ENCODE peak calls at places on chromosome 18, in six cellular contexts. J is NCI-H1105; F is NCI-H69; Q is natural killer cell treated with Interleukin-12 subunit alpha and Interleukin-12 subunit beta and Interleukin-15 and Interleukin-18, amount 100 ng/mL, for 72 hours; X is stimulated activated CD8-positive, alpha-beta memory T cell treated with anti-CD3 and anti-CD28 coated beads, Interleukin-2, amount 100 ng/mL, for 1 hour; T is pons. G is an unnamed sample.

GRCh38 chr18:33802955-33803354 is 224.9 kb downstream of the ASXL3 start:
- DNase-seq in J (peak; percentile 99), F (peak; percentile 100), Q (no peak), X (no peak), T (no peak), G (peak; percentile 11)

GRCh38 chr18:78782951-78783563 is 196.6 kb upstream of the SALL3 start:
- DNase-seq in J (no peak), F (no peak), Q (no peak), X (no peak), T (no peak), G (no peak)

GRCh38 chr18:9914334-9914583 is 443 bp downstream of the VAPA start:
- DNase-seq in J (no peak), F (peak; percentile 93), Q (no peak), X (no peak), T (no peak), G (no peak)

GRCh38 chr18:48121752-48122151 is 191.3 kb upstream of the SMAD2 start:
- DNase-seq in J (no peak), F (peak; percentile 37), Q (no peak), X (no peak), T (no peak), G (no peak)

GRCh38 chr18:32114293-32114692 is 22.6 kb downstream of the RNF138 start:
- DNase-seq in J (no peak), F (no peak), Q (no peak), X (no peak), T (no peak), G (no peak)

GRCh38 chr18:56030060-56030459 is 442.1 kb upstream of the TCF4 start:
- DNase-seq in J (no peak), F (no peak), Q (no peak), X (no peak), T (no peak), G (no peak)

GRCh38 chr18:72848534-72849237 is 19.1 kb downstream of the NETO1 start:
- DNase-seq in J (no peak), F (no peak), Q (no peak), X (no peak), T (no peak), G (no peak)

GRCh38 chr18:49137093-49137492 is 186.3 kb upstream of the SMAD7 start:
- DNase-seq in J (no peak), F (peak; percentile 78), Q (no peak), X (no peak), T (no peak), G (no peak)

GRCh38 chr18:62152844-62153243 is 34.0 kb downstream of the PIGN start:
- DNase-seq in J (no peak), F (peak; percentile 48), Q (no peak), X (no peak), T (no peak), G (no peak)

GRCh38 chr18:52340466-52341378 is 725 bp downstream of the DCC start:
- DNase-seq in J (no peak), F (peak; percentile 85), Q (no peak), X (no peak), T (no peak), G (no peak)

GRCh38 chr18:23453657-23454011 is 547 bp downstream of the RIOK3 start:
- DNase-seq in J (peak; percentile 8), F (peak; percentile 79), Q (no peak), X (no peak), T (peak; percentile 25), G (no peak)

GRCh38 chr18:21194871-21195771 is 46.9 kb upstream of the GREB1L start:
- DNase-seq in J (peak; percentile 16), F (peak; percentile 80), Q (no peak), X (no peak), T (peak; percentile 81), G (no peak)

GRCh38 chr18:908631-909621 is 4.3 kb downstream of the ADCYAP1 start:
- DNase-seq in J (no peak), F (peak; percentile 79), Q (no peak), X (no peak), T (no peak), G (no peak)

GRCh38 chr18:25349926-25350560 is 1.9 kb downstream of the ZNF521 start:
- DNase-seq in J (no peak), F (peak; percentile 71), Q (no peak), X (no peak), T (peak; percentile 11), G (peak; percentile 43)

GRCh38 chr18:13183359-13183758 is 35.2 kb upstream of the LDLRAD4 start:
- DNase-seq in J (no peak), F (no peak), Q (no peak), X (no peak), T (no peak), G (no peak)

GRCh38 chr18:47901624-47902362 is 28.7 kb downstream of the SMAD2 start:
- DNase-seq in J (no peak), F (no peak), Q (no peak), X (no peak), T (no peak), G (no peak)

GRCh38 chr18:44904768-44905167 is 224.1 kb downstream of the SETBP1 start:
- DNase-seq in J (no peak), F (no peak), Q (no peak), X (no peak), T (no peak), G (no peak)

GRCh38 chr18:10197097-10197496 is 257.3 kb upstream of the APCDD1 start:
- DNase-seq in J (no peak), F (peak; percentile 61), Q (no peak), X (no peak), T (no peak), G (no peak)

GRCh38 chr18:78607784-78608183 is 371.8 kb upstream of the SALL3 start:
- DNase-seq in J (no peak), F (no peak), Q (no peak), X (no peak), T (no peak), G (no peak)

GRCh38 chr18:46679846-46680598 is 23.0 kb upstream of the LOXHD1 start:
- DNase-seq in J (no peak), F (no peak), Q (no peak), X (no peak), T (no peak), G (no peak)

GRCh38 chr18:6310714-6311113 is 104.0 kb downstream of the L3MBTL4 start:
- DNase-seq in J (no peak), F (no peak), Q (no peak), X (no peak), T (no peak), G (no peak)

GRCh38 chr18:939167-939566 is 34.5 kb downstream of the ADCYAP1 start:
- DNase-seq in J (no peak), F (no peak), Q (no peak), X (no peak), T (no peak), G (no peak)

GRCh38 chr18:9647496-9648323 is 33.4 kb upstream of the PPP4R1 start:
- DNase-seq in J (no peak), F (no peak), Q (no peak), X (no peak), T (no peak), G (no peak)

GRCh38 chr18:49814147-49814499 is 790 bp upstream of the ACAA2 start:
- DNase-seq in J (peak; percentile 51), F (peak; percentile 91), Q (peak; percentile 92), X (no peak), T (peak; percentile 28), G (no peak)

GRCh38 chr18:70469916-70470315 is 181.1 kb downstream of the SOCS6 start:
- DNase-seq in J (peak; percentile 35), F (peak; percentile 99), Q (no peak), X (no peak), T (peak; percentile 79), G (no peak)

GRCh38 chr18:13370995-13371625 is 152.6 kb downstream of the LDLRAD4 start:
- DNase-seq in J (no peak), F (no peak), Q (peak; percentile 51), X (no peak), T (no peak), G (no peak)

GRCh38 chr18:61765097-61765496 is 127.7 kb downstream of the RNF152 start:
- DNase-seq in J (no peak), F (no peak), Q (no peak), X (no peak), T (no peak), G (no peak)

GRCh38 chr18:273525-273924 is 5.7 kb upstream of the THOC1 start:
- DNase-seq in J (no peak), F (no peak), Q (no peak), X (no peak), T (no peak), G (no peak)

GRCh38 chr18:24677011-24677410 is 216.6 kb downstream of the HRH4 start:
- DNase-seq in J (no peak), F (no peak), Q (no peak), X (no peak), T (no peak), G (no peak)

GRCh38 chr18:48059363-48060109 is 129.1 kb upstream of the SMAD2 start:
- DNase-seq in J (no peak), F (peak; percentile 66), Q (no peak), X (no peak), T (no peak), G (no peak)

G was measured in progenitor cell of endocrine pancreas.